ENCODE peak calls at places on chromosomes 4 and X, in four cellular contexts. O is tibial artery, J is left ventricle myocardium inferior, B is neuronal stem cell. C is an unnamed sample.

GRCh38 chrX:50704360-50704759 is 109.6 kb downstream of the SHROOM4 start:
- DNase-seq in O (no peak), J (no peak), B (no peak), C (no peak)

GRCh38 chrX:17689971-17690409 is 47.3 kb upstream of the SCML1 start:
- DNase-seq in O (peak), J (no peak), B (peak), C (peak)

GRCh38 chr4:44760142-44760898 is 34.0 kb upstream of the GNPDA2 start:
- DNase-seq in O (no peak), J (no peak), B (peak), C (no peak)

GRCh38 chr4:88573286-88573994 is 18.8 kb upstream of the HERC3 start:
- DNase-seq in O (no peak), J (no peak), B (no peak), C (no peak)

GRCh38 chrX:39065051-39065871 is 264.0 kb downstream of the MID1IP1 start:
- DNase-seq in O (no peak), J (no peak), B (peak), C (no peak)

GRCh38 chrX:78024349-78025108 is 55.1 kb upstream of the PGAM4 start:
- DNase-seq in O (no peak), J (peak), B (no peak), C (no peak)

GRCh38 chr4:77308843-77309242 is 151.8 kb downstream of the CCNG2 start:
- DNase-seq in O (no peak), J (no peak), B (peak), C (no peak)

GRCh38 chrX:12210921-12211320 is 72.6 kb downstream of the FRMPD4 start:
- DNase-seq in O (no peak), J (no peak), B (no peak), C (no peak)

GRCh38 chr4:80171251-80171650 is 26.1 kb upstream of the PRDM8 start:
- DNase-seq in O (no peak), J (no peak), B (no peak), C (no peak)

GRCh38 chrX:39688576-39689373 is 409.0 kb downstream of the BCOR start:
- DNase-seq in O (peak), J (peak), B (peak), C (peak)

GRCh38 chr4:70759627-70760026 is 37.9 kb downstream of the RUFY3 start:
- DNase-seq in O (no peak), J (no peak), B (no peak), C (no peak)

GRCh38 chrX:23784487-23785301 is 1.7 kb downstream of the SAT1 start:
- DNase-seq in O (no peak), J (no peak), B (no peak), C (no peak)

GRCh38 chr4:92172203-92172602 is 131.6 kb upstream of the GRID2 start:
- DNase-seq in O (no peak), J (no peak), B (no peak), C (no peak)

C was measured in testis.